ENCODE peak calls at places on chromosomes 6 and 20, in five cellular contexts. V is nucleus accumbens; L is AG04450; W is effector CD4-positive, alpha-beta T cell; E is hypothalamus. C is an unnamed sample.

GRCh38 chr6:21873562-21873961 is 280.0 kb downstream of the SOX4 start:
- DNase-seq in V (no peak), L (peak), W (no peak), E (no peak), C (no peak)

GRCh38 chr6:139161169-139161568 is 26.3 kb downstream of the HECA start:
- DNase-seq in V (no peak), L (no peak), W (peak), E (no peak), C (no peak)

GRCh38 chr20:37669062-37669772 is 24.6 kb upstream of the CTNNBL1 start:
- DNase-seq in V (no peak), L (no peak), W (no peak), E (no peak), C (no peak)

GRCh38 chr6:34424200-34425131 is 1.4 kb downstream of the RPS10 start:
- DNase-seq in V (no peak), L (no peak), W (no peak), E (no peak), C (no peak)

GRCh38 chr6:154605207-154605877 is 94.9 kb upstream of the CNKSR3 start:
- DNase-seq in V (no peak), L (no peak), W (no peak), E (no peak), C (peak)

GRCh38 chr6:159110748-159111147 is 58.5 kb upstream of the FNDC1 start:
- DNase-seq in V (no peak), L (no peak), W (no peak), E (no peak), C (no peak)

GRCh38 chr6:105601541-105602174 is 198.8 kb upstream of the PREP start:
- DNase-seq in V (peak), L (peak), W (no peak), E (no peak), C (peak)

GRCh38 chr6:157921685-157922367 is 59.8 kb upstream of the SYNJ2 start:
- DNase-seq in V (no peak), L (peak), W (no peak), E (no peak), C (no peak)

GRCh38 chr6:134870677-134871498 is 79.0 kb downstream of the ALDH8A1 start:
- DNase-seq in V (no peak), L (peak), W (no peak), E (no peak), C (peak)

GRCh38 chr6:111721677-111722219 is 116.1 kb upstream of the TRAF3IP2 start:
- DNase-seq in V (no peak), L (no peak), W (no peak), E (no peak), C (peak)

GRCh38 chr6:149897855-149898744 is at the start of gene RAET1E:
- DNase-seq in V (no peak), L (no peak), W (no peak), E (no peak), C (no peak)

GRCh38 chr6:16533210-16533609 is 228.1 kb downstream of the ATXN1 start:
- DNase-seq in V (no peak), L (no peak), W (no peak), E (no peak), C (no peak)

GRCh38 chr6:3786131-3786530 is 34.6 kb upstream of the PXDC1 start:
- DNase-seq in V (no peak), L (no peak), W (no peak), E (no peak), C (no peak)

C was measured in GM10248.